ENCODE peak calls at places on chromosome 6, in four cellular contexts. K is cardiac muscle cell, V is brain microvascular endothelial cell, B is IMR-90. L is an unnamed sample.

GRCh38 chr6:34230653-34231351 is 5.9 kb upstream of the HMGA1 start:
- DNase-seq in K (no peak), V (no peak), B (no peak), L (no peak)

GRCh38 chr6:56863366-56863765 is 91.5 kb upstream of the BEND6 start:
- DNase-seq in K (no peak), V (peak; percentile 72), B (peak; percentile 89), L (no peak)

GRCh38 chr6:151004415-151005024 is 139.0 kb downstream of the MTHFD1L start:
- DNase-seq in K (no peak), V (peak; percentile 86), B (peak; percentile 95), L (no peak)

GRCh38 chr6:108562503-108562993 is 1.8 kb downstream of the FOXO3 start:
- DNase-seq in K (peak; percentile 72), V (peak; percentile 47), B (peak; percentile 81), L (no peak)

GRCh38 chr6:93035756-93036155 is 383.6 kb downstream of the EPHA7 start:
- DNase-seq in K (no peak), V (no peak), B (no peak), L (no peak)

GRCh38 chr6:100255701-100256100 is 209.0 kb downstream of the SIM1 start:
- DNase-seq in K (no peak), V (no peak), B (no peak), L (no peak)

GRCh38 chr6:157307661-157308060 is 15.7 kb downstream of the TMEM242 start:
- DNase-seq in K (no peak), V (no peak), B (no peak), L (no peak)

GRCh38 chr6:43176423-43176786 is 5.3 kb downstream of the SRF start:
- DNase-seq in K (no peak), V (no peak), B (no peak), L (no peak)

GRCh38 chr6:170006524-170007467 is 255.4 kb downstream of the ERMARD start:
- DNase-seq in K (no peak), V (no peak), B (no peak), L (no peak)

GRCh38 chr6:5126214-5126613 is 41.1 kb downstream of the PPP1R3G start:
- DNase-seq in K (peak; percentile 59), V (peak; percentile 84), B (peak; percentile 60), L (no peak)

GRCh38 chr6:30212865-30213653 is at the start of gene TRIM26:
- DNase-seq in K (peak; percentile 98), V (peak; percentile 97), B (peak; percentile 95), L (peak; percentile 89)

GRCh38 chr6:30213999-30214982 is 1.1 kb upstream of the TRIM26 start:
- DNase-seq in K (peak; percentile 83), V (peak; percentile 52), B (peak; percentile 73), L (peak; percentile 72)

GRCh38 chr6:30211899-30212298 is 1.3 kb downstream of the TRIM26 start:
- DNase-seq in K (no peak), V (no peak), B (no peak), L (no peak)

GRCh38 chr6:30211306-30211705 is 1.9 kb downstream of the TRIM26 start:
- DNase-seq in K (no peak), V (no peak), B (no peak), L (no peak)

GRCh38 chr6:30213654-30213998 is 420 bp upstream of the TRIM26 start:
- DNase-seq in K (no peak), V (no peak), B (no peak), L (no peak)
- TF ChIP-seq CTCF in K (no peak), V (no peak), B (no peak), L (no peak)

GRCh38 chr6:149924933-149925252 is 2.0 kb upstream of the RAET1G start:
- DNase-seq in K (no peak), V (no peak), B (no peak), L (no peak)
- TF ChIP-seq CTCF in K (no peak), V (no peak), B (no peak), L (no peak)

GRCh38 chr6:71248306-71248705 is 40.3 kb upstream of the OGFRL1 start:
- DNase-seq in K (no peak), V (peak; percentile 71), B (peak; percentile 75), L (no peak)

GRCh38 chr6:71245265-71246049 is 43.2 kb upstream of the OGFRL1 start:
- DNase-seq in K (no peak), V (no peak), B (no peak), L (no peak)

GRCh38 chr6:71250050-71250689 is 38.4 kb upstream of the OGFRL1 start:
- DNase-seq in K (no peak), V (peak; percentile 43), B (peak; percentile 87), L (no peak)

GRCh38 chr6:71248866-71249265 is 39.7 kb upstream of the OGFRL1 start:
- DNase-seq in K (no peak), V (no peak), B (no peak), L (no peak)

GRCh38 chr6:71246596-71246995 is 42.0 kb upstream of the OGFRL1 start:
- DNase-seq in K (no peak), V (no peak), B (no peak), L (no peak)
- TF ChIP-seq CTCF in K (no peak), V (no peak), B (no peak), L (no peak)

GRCh38 chr6:40999498-41000070 is 39.4 kb downstream of the UNC5CL start:
- DNase-seq in K (peak; percentile 74), V (no peak), B (peak; percentile 32), L (no peak)
- TF ChIP-seq CTCF in K (peak; percentile 58), V (peak; percentile 55), B (peak; percentile 32), L (no peak)

GRCh38 chr6:31897612-31898199 is at the start of gene EHMT2:
- DNase-seq in K (peak; percentile 90), V (peak; percentile 52), B (peak; percentile 68), L (peak; percentile 83)
- TF ChIP-seq CTCF in K (no peak), V (no peak), B (no peak), L (no peak)

GRCh38 chr6:21024621-21025020 is 490.4 kb downstream of the CDKAL1 start:
- DNase-seq in K (no peak), V (no peak), B (no peak), L (no peak)

GRCh38 chr6:21031182-21031581 is 496.9 kb downstream of the CDKAL1 start:
- DNase-seq in K (no peak), V (no peak), B (no peak), L (no peak)

GRCh38 chr6:21023210-21023609 is 489.0 kb downstream of the CDKAL1 start:
- DNase-seq in K (no peak), V (no peak), B (no peak), L (no peak)

GRCh38 chr6:21026576-21027273 is 492.5 kb downstream of the CDKAL1 start:
- DNase-seq in K (no peak), V (peak; percentile 60), B (peak; percentile 74), L (no peak)

GRCh38 chr6:21027507-21027906 is 493.2 kb downstream of the CDKAL1 start:
- DNase-seq in K (no peak), V (no peak), B (no peak), L (no peak)
- TF ChIP-seq CTCF in K (no peak), V (no peak), B (no peak), L (no peak)

DNA sequence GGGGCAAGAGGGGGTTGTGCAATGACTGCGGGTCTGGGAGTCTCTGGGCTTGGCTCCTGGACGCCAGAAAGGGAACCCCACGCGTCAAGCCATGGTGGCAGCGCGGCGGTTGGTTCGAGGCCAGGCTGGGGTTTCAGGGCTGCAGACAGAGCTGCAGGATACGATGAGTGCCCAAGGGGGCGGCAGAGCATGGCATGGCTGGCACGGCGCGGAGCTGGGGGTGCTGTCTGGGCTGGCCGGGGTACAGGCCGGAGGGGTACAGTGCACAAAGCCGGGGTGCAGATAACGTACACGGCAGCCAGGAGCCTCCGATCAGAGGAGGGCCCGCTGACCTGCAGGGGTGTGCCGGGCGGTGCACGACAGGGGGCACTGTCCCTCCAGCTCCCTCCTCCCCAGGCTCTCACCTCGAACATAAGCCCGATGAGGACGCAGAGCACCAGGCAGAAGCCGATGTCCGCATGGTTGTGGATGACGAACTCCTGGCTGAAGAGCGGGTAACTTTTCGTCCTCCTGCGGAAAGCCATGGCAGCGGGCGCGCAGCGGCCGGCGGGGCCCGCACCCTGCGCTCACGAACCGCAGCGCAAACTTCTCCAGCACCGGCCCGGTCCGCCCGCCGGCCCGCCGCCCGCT is 353 bp downstream of the TRAM2 start:
- DNase-seq in K (no peak), V (peak; percentile 78), B (peak; percentile 85), L (no peak)
- TF ChIP-seq CTCF in K (peak; percentile 64), V (peak; percentile 82), B (peak; percentile 71), L (no peak)

DNA sequence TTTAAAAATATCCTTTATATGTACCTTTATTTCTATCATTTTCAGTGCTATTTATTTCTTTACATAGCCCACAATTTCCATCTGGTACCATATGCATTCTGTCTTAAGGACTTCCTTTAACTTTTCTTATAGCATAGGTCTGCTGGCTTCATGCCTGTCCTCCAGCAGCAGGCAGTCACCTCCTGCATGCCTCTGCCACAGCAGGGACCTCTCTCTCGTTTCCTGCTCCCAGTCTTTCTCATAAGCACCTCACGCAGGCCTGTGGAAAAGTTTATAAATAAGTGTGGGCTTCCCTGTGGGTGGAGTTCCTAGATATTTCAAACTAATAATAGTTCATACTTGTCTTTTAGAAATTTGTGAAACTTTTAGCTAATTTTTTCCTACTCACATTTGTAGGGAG is 133.9 kb downstream of the KCNQ5 start:
- DNase-seq in K (no peak), V (peak; percentile 4), B (no peak), L (no peak)
- TF ChIP-seq CTCF in K (no peak), V (no peak), B (no peak), L (no peak)

GRCh38 chr6:113854531-113855499 is 2.3 kb upstream of the MARCKS start:
- DNase-seq in K (peak; percentile 85), V (peak; percentile 83), B (peak; percentile 79), L (peak; percentile 62)
- TF ChIP-seq CTCF in K (peak; percentile 19), V (peak; percentile 44), B (no peak), L (no peak)

L was measured in activated B cell treated with CpG ODN at 0.5 μM for 24 hours.